ENCODE peak calls at places on chromosomes 3 and 15, in five cellular contexts. P is cardiac muscle cell, H is endothelial cell, I is left lung, Q is fibroblast of mammary gland. T is an unnamed sample.

GRCh38 chr15:98826658-98827057 is 178.3 kb downstream of the IGF1R start:
- DNase-seq in P (no peak), H (no peak), I (no peak), Q (no peak), T (no peak)

GRCh38 chr15:70580958-70581357 is 182.4 kb downstream of the UACA start:
- DNase-seq in P (no peak), H (no peak), I (no peak), Q (no peak), T (peak; percentile 47)

GRCh38 chr15:101479851-101480612 is 9.5 kb downstream of the PCSK6 start:
- DNase-seq in P (no peak), H (no peak), I (no peak), Q (no peak), T (no peak)

GRCh38 chr15:40051616-40052415 is 12.8 kb upstream of the SRP14 start:
- DNase-seq in P (no peak), H (no peak), I (no peak), Q (no peak), T (no peak)

GRCh38 chr3:165837058-165837525 is at the start of gene BCHE:
- DNase-seq in P (peak; percentile 69), H (peak; percentile 22), I (no peak), Q (peak; percentile 76), T (no peak)

GRCh38 chr3:135190658-135191057 is 395.6 kb downstream of the EPHB1 start:
- DNase-seq in P (no peak), H (no peak), I (no peak), Q (no peak), T (no peak)

GRCh38 chr3:5231536-5231935 is 44.0 kb downstream of the EDEM1 start:
- DNase-seq in P (no peak), H (no peak), I (no peak), Q (no peak), T (no peak)

GRCh38 chr15:70358871-70359647 is 261.3 kb upstream of the TLE3 start:
- DNase-seq in P (no peak), H (no peak), I (no peak), Q (no peak), T (no peak)

GRCh38 chr3:4939276-4939675 is 40.0 kb upstream of the BHLHE40 start:
- DNase-seq in P (no peak), H (no peak), I (no peak), Q (peak; percentile 16), T (no peak)

GRCh38 chr3:4983739-4984510 is 4.7 kb downstream of the BHLHE40 start:
- DNase-seq in P (no peak), H (no peak), I (no peak), Q (peak; percentile 95), T (peak; percentile 98)

GRCh38 chr15:35448294-35448693 is 97.7 kb downstream of the DPH6 start:
- DNase-seq in P (no peak), H (no peak), I (no peak), Q (peak; percentile 47), T (no peak)

GRCh38 chr3:156483961-156484787 is 70.7 kb downstream of the SSR3 start:
- DNase-seq in P (peak; percentile 12), H (no peak), I (no peak), Q (peak; percentile 83), T (peak; percentile 74)

GRCh38 chr3:186152361-186152798 is 43.5 kb upstream of the ETV5 start:
- DNase-seq in P (no peak), H (no peak), I (no peak), Q (no peak), T (no peak)

GRCh38 chr15:101607102-101607501 is 45.1 kb downstream of the TM2D3 start:
- DNase-seq in P (no peak), H (no peak), I (no peak), Q (no peak), T (no peak)

GRCh38 chr3:70138606-70139005 is 139.1 kb downstream of the SAMMSON start:
- DNase-seq in P (no peak), H (no peak), I (no peak), Q (peak; percentile 2), T (no peak)

GRCh38 chr3:30750967-30751366 is 143.5 kb downstream of the GADL1 start:
- DNase-seq in P (no peak), H (no peak), I (no peak), Q (no peak), T (no peak)

GRCh38 chr3:126389112-126389791 is 5.5 kb upstream of the CFAP100 start:
- DNase-seq in P (peak; percentile 92), H (peak; percentile 84), I (peak; percentile 94), Q (peak; percentile 88), T (peak; percentile 95)

GRCh38 chr15:28086175-28086703 is 12.9 kb downstream of the OCA2 start:
- DNase-seq in P (peak; percentile 66), H (peak; percentile 68), I (no peak), Q (peak; percentile 52), T (peak; percentile 67)

GRCh38 chr3:120678331-120678845 is 3.7 kb downstream of the HGD start:
- DNase-seq in P (no peak), H (no peak), I (no peak), Q (peak; percentile 80), T (peak; percentile 91)

GRCh38 chr3:131903988-131904415 is 130.8 kb downstream of the CPNE4 start:
- DNase-seq in P (no peak), H (no peak), I (no peak), Q (peak; percentile 93), T (no peak)

GRCh38 chr15:58513681-58514336 is 82.0 kb downstream of the LIPC start:
- DNase-seq in P (no peak), H (no peak), I (no peak), Q (no peak), T (no peak)

GRCh38 chr3:79012530-79012913 is 755.3 kb downstream of the ROBO1 start:
- DNase-seq in P (no peak), H (no peak), I (no peak), Q (no peak), T (no peak)

GRCh38 chr3:178880274-178880673 is 191.3 kb downstream of the ZMAT3 start:
- DNase-seq in P (peak; percentile 1), H (no peak), I (no peak), Q (no peak), T (no peak)

GRCh38 chr3:186287723-186288122 is 74.3 kb downstream of the DGKG start:
- DNase-seq in P (no peak), H (no peak), I (no peak), Q (peak; percentile 94), T (no peak)

GRCh38 chr3:63092545-63092944 is 185.6 kb upstream of the SYNPR start:
- DNase-seq in P (no peak), H (no peak), I (no peak), Q (no peak), T (no peak)

DNA sequence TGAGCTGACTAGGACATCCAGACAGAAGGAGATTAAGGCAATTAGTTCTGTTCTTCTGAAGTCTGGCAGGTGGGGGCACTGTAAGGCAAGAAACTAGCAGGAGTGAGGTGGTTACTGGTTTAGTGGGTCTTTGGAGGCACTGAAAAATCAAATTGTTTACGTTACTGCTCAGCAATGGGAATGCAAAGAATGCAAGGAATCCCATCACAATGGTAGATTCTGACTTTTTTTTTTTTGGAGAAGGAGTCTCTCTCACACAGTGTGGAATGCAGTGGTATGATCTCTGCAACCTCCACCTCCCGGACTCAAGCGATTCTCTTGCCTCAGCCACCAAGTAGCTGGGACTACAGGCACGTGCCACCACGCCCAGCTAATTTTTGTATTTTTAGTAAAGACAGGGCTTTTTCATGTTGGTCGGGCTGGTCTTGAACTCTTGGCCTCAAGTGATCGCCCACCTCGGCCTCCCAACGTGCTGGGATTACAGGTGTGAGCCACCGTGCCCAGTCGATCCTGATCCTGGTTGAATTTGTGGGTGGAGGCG is 16.4 kb downstream of the FAM107A start:
- DNase-seq in P (peak; percentile 37), H (peak; percentile 39), I (no peak), Q (peak; percentile 80), T (peak; percentile 42)
- TF ChIP-seq CTCF in P (peak; percentile 59), H (no peak), I (no peak), Q (peak; percentile 55), T (peak; percentile 16)

GRCh38 chr15:75327491-75327890 is 8.4 kb upstream of the COMMD4 start:
- DNase-seq in P (no peak), H (no peak), I (no peak), Q (no peak), T (no peak)
- TF ChIP-seq CTCF in P (no peak), H (no peak), I (no peak), Q (no peak), T (no peak)

GRCh38 chr3:16587047-16587702 is 18.0 kb downstream of the DAZL start:
- DNase-seq in P (no peak), H (no peak), I (no peak), Q (no peak), T (no peak)
- TF ChIP-seq CTCF in P (no peak), H (no peak), I (no peak), Q (no peak), T (no peak)

GRCh38 chr3:169044341-169045113 is 619.0 kb downstream of the MECOM start:
- DNase-seq in P (no peak), H (no peak), I (no peak), Q (peak; percentile 90), T (no peak)

GRCh38 chr3:169041677-169042171 is 621.8 kb downstream of the MECOM start:
- DNase-seq in P (peak; percentile 25), H (no peak), I (no peak), Q (peak; percentile 82), T (peak; percentile 12)
- TF ChIP-seq CTCF in P (peak; percentile 64), H (peak; percentile 17), I (peak; percentile 53), Q (peak; percentile 67), T (peak; percentile 15)

GRCh38 chr3:50355829-50356552 is 3.3 kb downstream of the TMEM115 start:
- DNase-seq in P (no peak), H (no peak), I (peak; percentile 10), Q (no peak), T (no peak)
- TF ChIP-seq CTCF in P (no peak), H (no peak), I (no peak), Q (no peak), T (no peak)

DNA sequence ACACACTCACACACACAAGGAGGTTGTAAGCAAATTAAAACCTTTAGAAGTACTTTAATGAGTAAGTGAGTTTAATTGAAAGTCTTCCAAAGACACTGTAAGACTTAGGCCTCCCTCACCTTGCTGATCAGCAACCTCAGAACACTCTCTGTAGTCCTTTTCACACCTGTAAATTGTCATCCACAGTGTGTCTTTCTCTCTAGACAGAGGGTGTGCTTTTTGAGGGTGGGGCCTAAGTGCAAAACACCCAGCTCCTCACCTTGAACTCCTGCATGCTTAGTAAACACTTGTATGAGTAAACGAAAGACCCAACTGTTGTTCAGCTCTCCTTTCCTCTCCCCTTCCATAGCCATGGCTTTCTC is 183.2 kb upstream of the IL12A start:
- DNase-seq in P (no peak), H (no peak), I (no peak), Q (no peak), T (no peak)
- TF ChIP-seq CTCF in P (no peak), H (peak; percentile 1), I (no peak), Q (no peak), T (no peak)

GRCh38 chr15:74300057-74300620 is 64.0 kb downstream of the CCDC33 start:
- DNase-seq in P (no peak), H (no peak), I (peak; percentile 61), Q (no peak), T (peak; percentile 42)

GRCh38 chr15:74293021-74293810 is 57.1 kb downstream of the CCDC33 start:
- DNase-seq in P (no peak), H (no peak), I (peak; percentile 4), Q (no peak), T (no peak)

GRCh38 chr15:74297867-74298266 is 61.7 kb downstream of the CCDC33 start:
- DNase-seq in P (no peak), H (no peak), I (peak; percentile 20), Q (no peak), T (no peak)

GRCh38 chr15:74294010-74294409 is 57.9 kb downstream of the CCDC33 start:
- DNase-seq in P (no peak), H (no peak), I (no peak), Q (no peak), T (no peak)

GRCh38 chr15:74295800-74296199 is 59.7 kb downstream of the CCDC33 start:
- DNase-seq in P (no peak), H (no peak), I (no peak), Q (no peak), T (peak; percentile 37)
- TF ChIP-seq CTCF in P (no peak), H (no peak), I (no peak), Q (peak; percentile 6), T (peak; percentile 6)

T was measured in NB4.